ENCODE peak calls at places on chromosomes 3 and 15, in four cellular contexts. One of them, this sample, is unnamed.

GRCh38 chr3:142448424-142448823 is 587 bp upstream of the XRN1 start:
- DNase-seq in brain microvascular endothelial cell: no peak
- DNase-seq in A549: no peak
- DNase-seq in upper lobe of left lung: no peak
- DNase-seq in this sample: no peak

GRCh38 chr3:100615684-100616083 is 6.3 kb downstream of the ADGRG7 start:
- DNase-seq in brain microvascular endothelial cell: peak
- DNase-seq in A549: no peak
- DNase-seq in upper lobe of left lung: no peak
- DNase-seq in this sample: no peak

GRCh38 chr15:70151441-70151840 is 53.7 kb upstream of the TLE3 start:
- DNase-seq in brain microvascular endothelial cell: no peak
- DNase-seq in A549: no peak
- DNase-seq in upper lobe of left lung: no peak
- DNase-seq in this sample: no peak

GRCh38 chr3:73379465-73379864 is 245.3 kb downstream of the PDZRN3 start:
- DNase-seq in brain microvascular endothelial cell: no peak
- DNase-seq in A549: no peak
- DNase-seq in upper lobe of left lung: no peak
- DNase-seq in this sample: no peak

GRCh38 chr3:114155370-114155821 is 23.5 kb downstream of the DRD3 start:
- DNase-seq in brain microvascular endothelial cell: peak
- DNase-seq in A549: peak
- DNase-seq in upper lobe of left lung: no peak
- DNase-seq in this sample: peak

GRCh38 chr3:158804441-158804840 is 2.6 kb downstream of the MFSD1 start:
- DNase-seq in brain microvascular endothelial cell: no peak
- DNase-seq in A549: no peak
- DNase-seq in upper lobe of left lung: no peak
- DNase-seq in this sample: no peak

GRCh38 chr3:190996376-190996775 is 133.9 kb upstream of the GMNC start:
- DNase-seq in brain microvascular endothelial cell: no peak
- DNase-seq in A549: no peak
- DNase-seq in upper lobe of left lung: no peak
- DNase-seq in this sample: no peak

GRCh38 chr15:29571728-29572454 is 250.4 kb downstream of the TJP1 start:
- DNase-seq in brain microvascular endothelial cell: no peak
- DNase-seq in A549: peak
- DNase-seq in upper lobe of left lung: no peak
- DNase-seq in this sample: peak

GRCh38 chr3:100311011-100311410 is 23.5 kb upstream of the NIT2 start:
- DNase-seq in brain microvascular endothelial cell: no peak
- DNase-seq in A549: no peak
- DNase-seq in upper lobe of left lung: no peak
- DNase-seq in this sample: no peak

GRCh38 chr3:190130700-190131099 is 10.0 kb upstream of the P3H2 start:
- DNase-seq in brain microvascular endothelial cell: peak
- DNase-seq in A549: no peak
- DNase-seq in upper lobe of left lung: no peak
- DNase-seq in this sample: no peak

GRCh38 chr3:62188547-62189375 is 184.6 kb downstream of the FEZF2 start:
- DNase-seq in brain microvascular endothelial cell: peak
- DNase-seq in A549: peak
- DNase-seq in upper lobe of left lung: peak
- DNase-seq in this sample: peak

GRCh38 chr3:30012941-30013543 is 593.4 kb upstream of the TGFBR2 start:
- DNase-seq in brain microvascular endothelial cell: peak
- DNase-seq in A549: peak
- DNase-seq in upper lobe of left lung: peak
- DNase-seq in this sample: peak

GRCh38 chr3:84963137-84963536 is 4.3 kb downstream of the CADM2 start:
- DNase-seq in brain microvascular endothelial cell: no peak
- DNase-seq in A549: no peak
- DNase-seq in upper lobe of left lung: no peak
- DNase-seq in this sample: no peak

GRCh38 chr3:57966823-57967222 is 41.4 kb upstream of the FLNB start:
- DNase-seq in brain microvascular endothelial cell: no peak
- DNase-seq in A549: no peak
- DNase-seq in upper lobe of left lung: no peak
- DNase-seq in this sample: no peak

GRCh38 chr15:29139540-29140459 is 129.8 kb downstream of the NSMCE3 start:
- DNase-seq in brain microvascular endothelial cell: peak
- DNase-seq in A549: peak
- DNase-seq in upper lobe of left lung: peak
- DNase-seq in this sample: peak

GRCh38 chr3:72492240-72492639 is 356.0 kb downstream of the SHQ1 start:
- DNase-seq in brain microvascular endothelial cell: peak
- DNase-seq in A549: no peak
- DNase-seq in upper lobe of left lung: no peak
- DNase-seq in this sample: no peak

GRCh38 chr3:139533781-139534443 is 5.6 kb downstream of the RBP1 start:
- DNase-seq in brain microvascular endothelial cell: peak
- DNase-seq in A549: no peak
- DNase-seq in upper lobe of left lung: no peak
- DNase-seq in this sample: no peak

GRCh38 chr15:38035701-38036100 is 101.3 kb downstream of the TMCO5A start:
- DNase-seq in brain microvascular endothelial cell: no peak
- DNase-seq in A549: no peak
- DNase-seq in upper lobe of left lung: no peak
- DNase-seq in this sample: no peak

GRCh38 chr15:40333922-40334492 is 6.7 kb downstream of the CCDC9B start:
- DNase-seq in brain microvascular endothelial cell: peak
- DNase-seq in A549: no peak
- DNase-seq in upper lobe of left lung: peak
- DNase-seq in this sample: no peak

GRCh38 chr3:94615275-94616065 is 552.6 kb downstream of the NSUN3 start:
- DNase-seq in brain microvascular endothelial cell: no peak
- DNase-seq in A549: no peak
- DNase-seq in upper lobe of left lung: no peak
- DNase-seq in this sample: no peak

GRCh38 chr15:101407439-101407838 is 82.1 kb downstream of the PCSK6 start:
- DNase-seq in brain microvascular endothelial cell: no peak
- DNase-seq in A549: no peak
- DNase-seq in upper lobe of left lung: no peak
- DNase-seq in this sample: no peak

GRCh38 chr3:48634661-48635221 is 520 bp downstream of the SLC26A6 start:
- DNase-seq in brain microvascular endothelial cell: peak
- DNase-seq in A549: peak
- DNase-seq in upper lobe of left lung: peak
- DNase-seq in this sample: peak

GRCh38 chr15:31457161-31457560 is 130.5 kb downstream of the KLF13 start:
- DNase-seq in brain microvascular endothelial cell: peak
- DNase-seq in A549: no peak
- DNase-seq in upper lobe of left lung: peak
- DNase-seq in this sample: no peak

GRCh38 chr3:58496206-58496605 is 4.3 kb downstream of the KCTD6 start:
- DNase-seq in brain microvascular endothelial cell: no peak
- DNase-seq in A549: no peak
- DNase-seq in upper lobe of left lung: no peak
- DNase-seq in this sample: no peak

GRCh38 chr3:111072016-111072891 is 638 bp downstream of the NECTIN3 start:
- DNase-seq in brain microvascular endothelial cell: peak
- DNase-seq in A549: peak
- DNase-seq in upper lobe of left lung: peak
- DNase-seq in this sample: peak

GRCh38 chr3:70840106-70840870 is 527.9 kb upstream of the MDFIC2 start:
- DNase-seq in brain microvascular endothelial cell: no peak
- DNase-seq in A549: no peak
- DNase-seq in upper lobe of left lung: no peak
- DNase-seq in this sample: no peak

GRCh38 chr3:48555949-48556795 is 431 bp downstream of the PFKFB4 start:
- DNase-seq in brain microvascular endothelial cell: no peak
- DNase-seq in A549: no peak
- DNase-seq in upper lobe of left lung: no peak
- DNase-seq in this sample: no peak

GRCh38 chr15:90209591-90209990 is 8.5 kb downstream of the SEMA4B start:
- DNase-seq in brain microvascular endothelial cell: no peak
- DNase-seq in A549: no peak
- DNase-seq in upper lobe of left lung: no peak
- DNase-seq in this sample: no peak

GRCh38 chr3:25281041-25281842 is 146.8 kb upstream of the RARB start:
- DNase-seq in brain microvascular endothelial cell: no peak
- DNase-seq in A549: no peak
- DNase-seq in upper lobe of left lung: no peak
- DNase-seq in this sample: no peak

GRCh38 chr3:29410200-29410599 is 129.3 kb downstream of the RBMS3 start:
- DNase-seq in brain microvascular endothelial cell: no peak
- DNase-seq in A549: no peak
- DNase-seq in upper lobe of left lung: no peak
- DNase-seq in this sample: no peak

GRCh38 chr3:197580253-197580691 is 24.5 kb upstream of the BDH1 start:
- DNase-seq in brain microvascular endothelial cell: no peak
- DNase-seq in A549: no peak
- DNase-seq in upper lobe of left lung: no peak
- DNase-seq in this sample: no peak

GRCh38 chr3:196194542-196194915 is 16.7 kb downstream of the ZDHHC19 start:
- DNase-seq in brain microvascular endothelial cell: no peak
- DNase-seq in A549: no peak
- DNase-seq in upper lobe of left lung: no peak
- DNase-seq in this sample: no peak

GRCh38 chr3:196193037-196193737 is 18.0 kb downstream of the ZDHHC19 start:
- DNase-seq in brain microvascular endothelial cell: no peak
- DNase-seq in A549: no peak
- DNase-seq in upper lobe of left lung: no peak
- DNase-seq in this sample: no peak

GRCh38 chr3:196189608-196190347 is 21.4 kb downstream of the ZDHHC19 start:
- DNase-seq in brain microvascular endothelial cell: no peak
- DNase-seq in A549: no peak
- DNase-seq in upper lobe of left lung: no peak
- DNase-seq in this sample: no peak

GRCh38 chr3:196193738-196194541 is 17.3 kb downstream of the ZDHHC19 start:
- DNase-seq in brain microvascular endothelial cell: no peak
- DNase-seq in A549: no peak
- DNase-seq in upper lobe of left lung: peak
- DNase-seq in this sample: no peak

GRCh38 chr3:196192036-196193001 is 18.9 kb downstream of the ZDHHC19 start:
- DNase-seq in brain microvascular endothelial cell: no peak
- DNase-seq in A549: no peak
- DNase-seq in upper lobe of left lung: peak
- DNase-seq in this sample: no peak
- TF ChIP-seq CTCF in brain microvascular endothelial cell: peak
- TF ChIP-seq CTCF in A549: no peak
- TF ChIP-seq CTCF in upper lobe of left lung: no peak
- TF ChIP-seq CTCF in this sample: no peak

GRCh38 chr3:125916376-125916978 is 52.5 kb upstream of the ROPN1B start:
- DNase-seq in brain microvascular endothelial cell: no peak
- DNase-seq in A549: peak
- DNase-seq in upper lobe of left lung: no peak
- DNase-seq in this sample: peak
- TF ChIP-seq CTCF in brain microvascular endothelial cell: peak
- TF ChIP-seq CTCF in A549: no peak
- TF ChIP-seq CTCF in upper lobe of left lung: no peak
- TF ChIP-seq CTCF in this sample: no peak

GRCh38 chr15:23910030-23910429 is 222.9 kb upstream of the NDN start:
- DNase-seq in brain microvascular endothelial cell: no peak
- DNase-seq in A549: no peak
- DNase-seq in upper lobe of left lung: no peak
- DNase-seq in this sample: no peak
- TF ChIP-seq CTCF in brain microvascular endothelial cell: no peak
- TF ChIP-seq CTCF in A549: no peak
- TF ChIP-seq CTCF in upper lobe of left lung: no peak
- TF ChIP-seq CTCF in this sample: no peak

GRCh38 chr3:159882784-159883779 is 105.6 kb upstream of the IL12A start:
- DNase-seq in brain microvascular endothelial cell: peak
- DNase-seq in A549: no peak
- DNase-seq in upper lobe of left lung: peak
- DNase-seq in this sample: no peak
- TF ChIP-seq CTCF in brain microvascular endothelial cell: peak
- TF ChIP-seq CTCF in A549: no peak
- TF ChIP-seq CTCF in upper lobe of left lung: no peak
- TF ChIP-seq CTCF in this sample: no peak

GRCh38 chr15:49832421-49832980 is 211.7 kb downstream of the DTWD1 start:
- DNase-seq in brain microvascular endothelial cell: peak
- DNase-seq in A549: no peak
- DNase-seq in upper lobe of left lung: no peak
- DNase-seq in this sample: no peak
- TF ChIP-seq CTCF in brain microvascular endothelial cell: peak
- TF ChIP-seq CTCF in A549: peak
- TF ChIP-seq CTCF in upper lobe of left lung: no peak
- TF ChIP-seq CTCF in this sample: no peak

DNA sequence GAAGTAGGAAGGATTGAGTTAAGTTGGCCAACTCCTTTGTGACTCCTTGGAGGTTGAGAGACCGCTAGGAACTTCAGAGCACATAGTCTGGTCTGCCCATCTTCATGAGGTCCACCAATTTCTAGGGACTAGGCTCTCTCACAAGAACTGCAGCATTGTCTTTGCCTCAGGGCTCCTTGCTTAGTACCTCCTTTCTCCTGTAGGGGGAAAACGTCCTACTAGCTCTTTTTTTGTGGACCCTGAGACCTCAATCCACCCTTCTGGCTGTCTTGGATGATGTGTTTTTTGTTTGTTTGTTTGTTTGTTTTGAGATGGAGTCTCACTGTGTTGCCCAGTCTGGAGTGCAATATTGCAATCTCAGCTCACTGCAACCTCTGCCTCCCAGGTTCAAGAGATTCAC is 21.6 kb downstream of the REC114 start:
- DNase-seq in brain microvascular endothelial cell: no peak
- DNase-seq in A549: peak
- DNase-seq in upper lobe of left lung: no peak
- DNase-seq in this sample: no peak
- TF ChIP-seq CTCF in brain microvascular endothelial cell: peak
- TF ChIP-seq CTCF in A549: no peak
- TF ChIP-seq CTCF in upper lobe of left lung: no peak
- TF ChIP-seq CTCF in this sample: peak